ENCODE peak calls at places on chromosomes 6 and 20, in six cellular contexts. U, B, X, C, M and F are unnamed samples.

GRCh38 chr20:24785141-24785924 is 163.7 kb upstream of the CST7 start:
- DNase-seq in U (no peak), B (no peak), X (no peak), C (peak), M (no peak), F (no peak)

GRCh38 chr20:25318471-25319240 is 70.8 kb downstream of the PYGB start:
- DNase-seq in U (no peak), B (no peak), X (no peak), C (no peak), M (no peak), F (no peak)

GRCh38 chr20:4546786-4547185 is 174.9 kb upstream of the PRND start:
- DNase-seq in U (peak), B (no peak), X (no peak), C (peak), M (no peak), F (no peak)

GRCh38 chr6:138570716-138571020 is 71.4 kb upstream of the NHSL1 start:
- DNase-seq in U (no peak), B (no peak), X (no peak), C (no peak), M (no peak), F (no peak)

GRCh38 chr6:90478789-90479602 is 107.9 kb downstream of the MAP3K7 start:
- DNase-seq in U (peak), B (peak), X (peak), C (peak), M (peak), F (peak)

GRCh38 chr6:37696220-37696840 is 1.4 kb downstream of the MDGA1 start:
- DNase-seq in U (no peak), B (peak), X (peak), C (no peak), M (no peak), F (no peak)

GRCh38 chr6:63560806-63561672 is 11.2 kb upstream of the LOC128125822 start:
- DNase-seq in U (peak), B (no peak), X (no peak), C (no peak), M (no peak), F (no peak)

GRCh38 chr20:11232896-11233295 is 559.1 kb upstream of the JAG1 start:
- DNase-seq in U (no peak), B (no peak), X (no peak), C (no peak), M (no peak), F (no peak)

GRCh38 chr20:32574296-32575226 is 10.6 kb downstream of the NOL4L start:
- DNase-seq in U (peak), B (no peak), X (peak), C (no peak), M (no peak), F (no peak)

GRCh38 chr6:11050735-11051134 is 6.6 kb upstream of the ELOVL2 start:
- DNase-seq in U (no peak), B (no peak), X (no peak), C (no peak), M (no peak), F (no peak)

GRCh38 chr6:41824571-41825569 is 37.4 kb downstream of the TOMM6 start:
- DNase-seq in U (peak), B (no peak), X (no peak), C (no peak), M (no peak), F (no peak)

GRCh38 chr6:38024908-38025307 is 205.4 kb downstream of the ZFAND3 start:
- DNase-seq in U (no peak), B (no peak), X (no peak), C (no peak), M (no peak), F (no peak)

GRCh38 chr6:34142599-34142998 is 3.3 kb downstream of the GRM4 start:
- DNase-seq in U (no peak), B (no peak), X (peak), C (no peak), M (no peak), F (no peak)

GRCh38 chr20:5825136-5825719 is 75.0 kb downstream of the SHLD1 start:
- DNase-seq in U (no peak), B (no peak), X (peak), C (no peak), M (no peak), F (no peak)

GRCh38 chr6:139402935-139403386 is 28.5 kb upstream of the CITED2 start:
- DNase-seq in U (no peak), B (no peak), X (no peak), C (no peak), M (no peak), F (no peak)

GRCh38 chr6:129630606-129631005 is 79.4 kb downstream of the ARHGAP18 start:
- DNase-seq in U (no peak), B (no peak), X (no peak), C (no peak), M (no peak), F (no peak)

GRCh38 chr6:104527761-104528415 is 331.8 kb downstream of the HACE1 start:
- DNase-seq in U (no peak), B (peak), X (peak), C (no peak), M (no peak), F (no peak)

GRCh38 chr6:116812051-116812650 is 16.7 kb downstream of the GPRC6A start:
- DNase-seq in U (no peak), B (no peak), X (no peak), C (no peak), M (no peak), F (no peak)

GRCh38 chr6:137724495-137725211 is 142.4 kb upstream of the TNFAIP3 start:
- DNase-seq in U (no peak), B (no peak), X (no peak), C (no peak), M (no peak), F (no peak)

GRCh38 chr6:5095236-5095635 is 10.1 kb downstream of the PPP1R3G start:
- DNase-seq in U (no peak), B (no peak), X (no peak), C (no peak), M (no peak), F (no peak)

GRCh38 chr6:28225056-28225834 is at the start of gene ZSCAN9:
- DNase-seq in U (peak), B (peak), X (peak), C (peak), M (no peak), F (peak)

GRCh38 chr6:30839666-30840065 is 44.7 kb upstream of the DDR1 start:
- DNase-seq in U (no peak), B (no peak), X (no peak), C (no peak), M (no peak), F (no peak)

GRCh38 chr6:73290435-73290834 is 27.4 kb upstream of the KHDC1 start:
- DNase-seq in U (no peak), B (no peak), X (no peak), C (no peak), M (no peak), F (no peak)

GRCh38 chr6:42271834-42272805 is 54.5 kb upstream of the MRPS10 start:
- DNase-seq in U (no peak), B (no peak), X (no peak), C (no peak), M (no peak), F (no peak)

GRCh38 chr20:5040345-5040744 is 39.0 kb upstream of the SLC23A2 start:
- DNase-seq in U (no peak), B (no peak), X (no peak), C (no peak), M (no peak), F (no peak)

GRCh38 chr6:2196079-2196679 is 49.2 kb downstream of the GMDS start:
- DNase-seq in U (peak), B (peak), X (peak), C (no peak), M (peak), F (peak)

GRCh38 chr6:127202676-127203075 is 64.0 kb upstream of the RNF146 start:
- DNase-seq in U (no peak), B (no peak), X (no peak), C (no peak), M (no peak), F (no peak)

GRCh38 chr20:5652626-5653573 is 97.3 kb upstream of the SHLD1 start:
- DNase-seq in U (peak), B (no peak), X (no peak), C (no peak), M (no peak), F (no peak)

GRCh38 chr6:2155206-2155605 is 90.2 kb downstream of the GMDS start:
- DNase-seq in U (no peak), B (no peak), X (no peak), C (no peak), M (no peak), F (no peak)

GRCh38 chr6:159217595-159218275 is 48.5 kb downstream of the FNDC1 start:
- DNase-seq in U (peak), B (peak), X (peak), C (no peak), M (peak), F (peak)

GRCh38 chr20:64269604-64270411 is 14.3 kb downstream of the PCMTD2 start:
- DNase-seq in U (no peak), B (no peak), X (no peak), C (no peak), M (no peak), F (no peak)

GRCh38 chr6:80143312-80143960 is 37.0 kb downstream of the BCKDHB start:
- DNase-seq in U (no peak), B (no peak), X (no peak), C (no peak), M (no peak), F (no peak)

GRCh38 chr6:139644821-139645220 is 270.4 kb upstream of the CITED2 start:
- DNase-seq in U (no peak), B (no peak), X (no peak), C (no peak), M (no peak), F (no peak)

GRCh38 chr6:18330548-18331066 is 56.5 kb upstream of the RNF144B start:
- DNase-seq in U (no peak), B (no peak), X (no peak), C (no peak), M (no peak), F (no peak)

GRCh38 chr6:53544050-53544499 is 826 bp downstream of the GCLC start:
- DNase-seq in U (no peak), B (no peak), X (no peak), C (no peak), M (no peak), F (no peak)